ENCODE peak calls at places on chromosome 1, in nine cellular contexts. M, R, X, Q, W, B, Z, N and G are unnamed samples.

GRCh38 chr1:51969038-51969705 is 21.3 kb downstream of the RAB3B start:
- DNase-seq in W (no peak), Q (peak), N (no peak), R (peak), Z (peak), X (peak), M (no peak), B (no peak), G (peak)

GRCh38 chr1:36650200-36651065 is 167.7 kb upstream of the CSF3R start:
- DNase-seq in X (peak), R (peak), N (peak), M (peak), W (peak), Q (peak), B (peak), Z (peak), G (peak)

GRCh38 chr1:98119793-98120192 is 199.0 kb upstream of the DPYD start:
- DNase-seq in R (peak), Q (peak), B (no peak), W (no peak), M (no peak), N (no peak), X (no peak), Z (no peak), G (peak)

GRCh38 chr1:33719771-33720670 is 143.9 kb upstream of the HMGB4 start:
- DNase-seq in X (no peak), Q (no peak), Z (no peak), W (no peak), M (no peak), R (no peak), B (no peak), N (no peak), G (peak)

GRCh38 chr1:226937940-226938725 is 2.0 kb upstream of the COQ8A start:
- DNase-seq in N (no peak), B (no peak), X (no peak), Z (no peak), M (no peak), W (peak), Q (no peak), R (no peak), G (no peak)

GRCh38 chr1:24036080-24036479 is 56.0 kb upstream of the SRSF10 start:
- DNase-seq in N (no peak), X (no peak), R (no peak), Q (no peak), Z (no peak), M (no peak), B (no peak), W (no peak), G (no peak)

GRCh38 chr1:217134857-217135568 is 411.8 kb upstream of the ESRRG start:
- DNase-seq in X (no peak), N (no peak), Z (no peak), M (no peak), R (peak), W (peak), Q (no peak), B (no peak), G (no peak)

GRCh38 chr1:32933742-32934322 is 30.8 kb downstream of the RNF19B start:
- DNase-seq in Q (peak), M (no peak), R (peak), W (no peak), B (no peak), X (peak), N (no peak), Z (no peak), G (peak)

GRCh38 chr1:155250633-155251449 is 4.4 kb downstream of the ENTREP3 start:
- DNase-seq in N (peak), B (peak), W (peak), Q (peak), Z (no peak), R (peak), X (peak), M (peak), G (peak)

GRCh38 chr1:56133517-56134472 is 445.6 kb downstream of the PLPP3 start:
- DNase-seq in X (no peak), R (no peak), M (no peak), Z (no peak), W (no peak), B (no peak), N (no peak), Q (no peak), G (no peak)

GRCh38 chr1:218735436-218735835 is 390.3 kb downstream of the TGFB2 start:
- DNase-seq in X (no peak), Q (no peak), N (no peak), R (peak), Z (no peak), B (no peak), M (no peak), W (no peak), G (no peak)

GRCh38 chr1:165289556-165289955 is 67.0 kb downstream of the LMX1A start:
- DNase-seq in Q (no peak), W (peak), Z (no peak), M (no peak), R (no peak), N (no peak), X (no peak), B (no peak), G (no peak)

GRCh38 chr1:161792740-161793139 is 26.6 kb downstream of the ATF6 start:
- DNase-seq in Z (peak), Q (peak), M (no peak), N (no peak), R (peak), X (no peak), B (no peak), W (peak), G (peak)